ENCODE peak calls at places on chromosomes 11 and 22, in four cellular contexts. J is SJSA1; A is cardiac fibroblast; P is stimulated activated CD4-positive, alpha-beta T cell treated with anti-CD3 and anti-CD28 coated beads, Interleukin-1b, Interleukin-23, amount 100 ng/mL, for 24 hours. N is an unnamed sample.

GRCh38 chr11:10600570-10601248 is 32.2 kb upstream of the LYVE1 start:
- DNase-seq in J (no peak), A (no peak), P (no peak), N (no peak)

GRCh38 chr11:126465573-126466287 is 110.2 kb downstream of the ST3GAL4 start:
- DNase-seq in J (no peak), A (no peak), P (no peak), N (no peak)

GRCh38 chr22:37999640-38000272 is 15.4 kb upstream of the SOX10 start:
- DNase-seq in J (no peak), A (peak; percentile 63), P (no peak), N (peak; percentile 82)

GRCh38 chr11:94767701-94768601 is at the start of gene AMOTL1:
- DNase-seq in J (peak; percentile 86), A (peak; percentile 86), P (no peak), N (peak; percentile 92)

GRCh38 chr11:88164320-88164719 is 10.9 kb downstream of the RAB38 start:
- DNase-seq in J (no peak), A (no peak), P (no peak), N (no peak)

GRCh38 chr11:27409742-27410141 is 46.7 kb upstream of the CCDC34 start:
- DNase-seq in J (no peak), A (no peak), P (no peak), N (no peak)

GRCh38 chr11:121520243-121521144 is 67.7 kb upstream of the SORL1-AS1 start:
- DNase-seq in J (no peak), A (peak; percentile 40), P (no peak), N (no peak)

GRCh38 chr22:48849963-48850657 is 977.6 kb downstream of the BRD1 start:
- DNase-seq in J (no peak), A (no peak), P (no peak), N (no peak)

GRCh38 chr11:15735711-15736110 is 620.6 kb downstream of the SOX6 start:
- DNase-seq in J (peak; percentile 44), A (no peak), P (no peak), N (no peak)

GRCh38 chr22:23243006-23243573 is 62.8 kb downstream of the BCR start:
- DNase-seq in J (no peak), A (no peak), P (peak; percentile 35), N (no peak)

GRCh38 chr22:17589810-17590375 is 26.6 kb downstream of the SLC25A18 start:
- DNase-seq in J (no peak), A (no peak), P (no peak), N (no peak)

GRCh38 chr11:110147965-110148709 is 54.9 kb downstream of the ZC3H12C start:
- DNase-seq in J (no peak), A (peak; percentile 87), P (no peak), N (no peak)

GRCh38 chr11:11813288-11813962 is 28.3 kb upstream of the USP47 start:
- DNase-seq in J (no peak), A (peak; percentile 97), P (no peak), N (peak; percentile 79)

GRCh38 chr11:18548001-18548400 is 21.3 kb upstream of the TSG101 start:
- DNase-seq in J (no peak), A (no peak), P (no peak), N (no peak)

GRCh38 chr22:32723632-32724031 is 77.9 kb upstream of the TIMP3 start:
- DNase-seq in J (peak; percentile 52), A (peak; percentile 73), P (no peak), N (no peak)

GRCh38 chr22:40922484-40923303 is 28.5 kb upstream of the RBX1 start:
- DNase-seq in J (no peak), A (peak; percentile 82), P (no peak), N (peak; percentile 56)

GRCh38 chr22:35973388-35973787 is 55.2 kb downstream of the RBFOX2 start:
- DNase-seq in J (no peak), A (no peak), P (no peak), N (no peak)

GRCh38 chr11:79087238-79087956 is 353.4 kb downstream of the TENM4 start:
- DNase-seq in J (no peak), A (peak; percentile 24), P (no peak), N (no peak)